ENCODE peak calls at places on chromosome 5, in eight cellular contexts. One of them, this sample, is unnamed.

GRCh38 chr5:97009212-97009898 is 73.5 kb downstream of the LNPEP start:
- DNase-seq in CD8-positive, alpha-beta T cell: no peak
- DNase-seq in fibroblast of gingiva: peak
- DNase-seq in caudate nucleus: no peak
- DNase-seq in activated naive CD8-positive, alpha-beta T cell treated with anti-CD3 and anti-CD28 coated beads, Interleukin-2, amount 50 U/mL, for 24 hours: no peak
- DNase-seq in activated T-helper 1 cell treated with Interleukin-2 at 50 U/mL for 16 hours: no peak
- DNase-seq in cardiac muscle cell: peak
- DNase-seq in choroid plexus epithelial cell: peak
- DNase-seq in this sample: no peak

GRCh38 chr5:147307170-147307569 is 72.3 kb downstream of the STK32A start:
- DNase-seq in CD8-positive, alpha-beta T cell: no peak
- DNase-seq in fibroblast of gingiva: peak
- DNase-seq in caudate nucleus: no peak
- DNase-seq in activated naive CD8-positive, alpha-beta T cell treated with anti-CD3 and anti-CD28 coated beads, Interleukin-2, amount 50 U/mL, for 24 hours: no peak
- DNase-seq in activated T-helper 1 cell treated with Interleukin-2 at 50 U/mL for 16 hours: no peak
- DNase-seq in cardiac muscle cell: no peak
- DNase-seq in choroid plexus epithelial cell: no peak
- DNase-seq in this sample: no peak

GRCh38 chr5:114898602-114899001 is 271.1 kb downstream of the TRIM36 start:
- DNase-seq in CD8-positive, alpha-beta T cell: no peak
- DNase-seq in fibroblast of gingiva: no peak
- DNase-seq in caudate nucleus: no peak
- DNase-seq in activated naive CD8-positive, alpha-beta T cell treated with anti-CD3 and anti-CD28 coated beads, Interleukin-2, amount 50 U/mL, for 24 hours: no peak
- DNase-seq in activated T-helper 1 cell treated with Interleukin-2 at 50 U/mL for 16 hours: no peak
- DNase-seq in cardiac muscle cell: no peak
- DNase-seq in choroid plexus epithelial cell: no peak
- DNase-seq in this sample: no peak

GRCh38 chr5:54229041-54229780 is 81.2 kb downstream of the ARL15 start:
- DNase-seq in CD8-positive, alpha-beta T cell: peak
- DNase-seq in fibroblast of gingiva: peak
- DNase-seq in caudate nucleus: peak
- DNase-seq in activated naive CD8-positive, alpha-beta T cell treated with anti-CD3 and anti-CD28 coated beads, Interleukin-2, amount 50 U/mL, for 24 hours: peak
- DNase-seq in activated T-helper 1 cell treated with Interleukin-2 at 50 U/mL for 16 hours: peak
- DNase-seq in cardiac muscle cell: peak
- DNase-seq in choroid plexus epithelial cell: peak
- DNase-seq in this sample: peak

GRCh38 chr5:106525438-106525837 is 1145.3 kb downstream of the EFNA5 start:
- DNase-seq in CD8-positive, alpha-beta T cell: no peak
- DNase-seq in fibroblast of gingiva: no peak
- DNase-seq in caudate nucleus: no peak
- DNase-seq in activated naive CD8-positive, alpha-beta T cell treated with anti-CD3 and anti-CD28 coated beads, Interleukin-2, amount 50 U/mL, for 24 hours: no peak
- DNase-seq in activated T-helper 1 cell treated with Interleukin-2 at 50 U/mL for 16 hours: no peak
- DNase-seq in cardiac muscle cell: no peak
- DNase-seq in choroid plexus epithelial cell: no peak
- DNase-seq in this sample: no peak

GRCh38 chr5:153480401-153480800 is 10.1 kb upstream of the GRIA1 start:
- DNase-seq in CD8-positive, alpha-beta T cell: no peak
- DNase-seq in fibroblast of gingiva: no peak
- DNase-seq in caudate nucleus: no peak
- DNase-seq in activated naive CD8-positive, alpha-beta T cell treated with anti-CD3 and anti-CD28 coated beads, Interleukin-2, amount 50 U/mL, for 24 hours: no peak
- DNase-seq in activated T-helper 1 cell treated with Interleukin-2 at 50 U/mL for 16 hours: no peak
- DNase-seq in cardiac muscle cell: no peak
- DNase-seq in choroid plexus epithelial cell: peak
- DNase-seq in this sample: no peak

GRCh38 chr5:122093415-122093814 is 15.4 kb upstream of the LOX start:
- DNase-seq in CD8-positive, alpha-beta T cell: no peak
- DNase-seq in fibroblast of gingiva: peak
- DNase-seq in caudate nucleus: no peak
- DNase-seq in activated naive CD8-positive, alpha-beta T cell treated with anti-CD3 and anti-CD28 coated beads, Interleukin-2, amount 50 U/mL, for 24 hours: no peak
- DNase-seq in activated T-helper 1 cell treated with Interleukin-2 at 50 U/mL for 16 hours: no peak
- DNase-seq in cardiac muscle cell: peak
- DNase-seq in choroid plexus epithelial cell: peak
- DNase-seq in this sample: no peak

GRCh38 chr5:143757116-143757515 is 54.8 kb upstream of the HMHB1 start:
- DNase-seq in CD8-positive, alpha-beta T cell: no peak
- DNase-seq in fibroblast of gingiva: peak
- DNase-seq in caudate nucleus: no peak
- DNase-seq in activated naive CD8-positive, alpha-beta T cell treated with anti-CD3 and anti-CD28 coated beads, Interleukin-2, amount 50 U/mL, for 24 hours: no peak
- DNase-seq in activated T-helper 1 cell treated with Interleukin-2 at 50 U/mL for 16 hours: no peak
- DNase-seq in cardiac muscle cell: no peak
- DNase-seq in choroid plexus epithelial cell: no peak
- DNase-seq in this sample: no peak

GRCh38 chr5:142929602-142930001 is 159.4 kb downstream of the ARHGAP26 start:
- DNase-seq in CD8-positive, alpha-beta T cell: peak
- DNase-seq in fibroblast of gingiva: no peak
- DNase-seq in caudate nucleus: no peak
- DNase-seq in activated naive CD8-positive, alpha-beta T cell treated with anti-CD3 and anti-CD28 coated beads, Interleukin-2, amount 50 U/mL, for 24 hours: peak
- DNase-seq in activated T-helper 1 cell treated with Interleukin-2 at 50 U/mL for 16 hours: no peak
- DNase-seq in cardiac muscle cell: no peak
- DNase-seq in choroid plexus epithelial cell: peak
- DNase-seq in this sample: no peak

GRCh38 chr5:33261305-33261704 is 179.5 kb upstream of the TARS1 start:
- DNase-seq in CD8-positive, alpha-beta T cell: no peak
- DNase-seq in fibroblast of gingiva: peak
- DNase-seq in caudate nucleus: no peak
- DNase-seq in activated naive CD8-positive, alpha-beta T cell treated with anti-CD3 and anti-CD28 coated beads, Interleukin-2, amount 50 U/mL, for 24 hours: no peak
- DNase-seq in activated T-helper 1 cell treated with Interleukin-2 at 50 U/mL for 16 hours: no peak
- DNase-seq in cardiac muscle cell: peak
- DNase-seq in choroid plexus epithelial cell: peak
- DNase-seq in this sample: no peak

GRCh38 chr5:78269088-78269703 is 25.3 kb downstream of the AP3B1 start:
- DNase-seq in CD8-positive, alpha-beta T cell: no peak
- DNase-seq in fibroblast of gingiva: no peak
- DNase-seq in caudate nucleus: no peak
- DNase-seq in activated naive CD8-positive, alpha-beta T cell treated with anti-CD3 and anti-CD28 coated beads, Interleukin-2, amount 50 U/mL, for 24 hours: no peak
- DNase-seq in activated T-helper 1 cell treated with Interleukin-2 at 50 U/mL for 16 hours: no peak
- DNase-seq in cardiac muscle cell: peak
- DNase-seq in choroid plexus epithelial cell: peak
- DNase-seq in this sample: no peak

GRCh38 chr5:155605898-155606297 is 592.3 kb downstream of the KIF4B start:
- DNase-seq in CD8-positive, alpha-beta T cell: no peak
- DNase-seq in fibroblast of gingiva: no peak
- DNase-seq in caudate nucleus: no peak
- DNase-seq in activated naive CD8-positive, alpha-beta T cell treated with anti-CD3 and anti-CD28 coated beads, Interleukin-2, amount 50 U/mL, for 24 hours: no peak
- DNase-seq in activated T-helper 1 cell treated with Interleukin-2 at 50 U/mL for 16 hours: no peak
- DNase-seq in cardiac muscle cell: no peak
- DNase-seq in choroid plexus epithelial cell: no peak
- DNase-seq in this sample: no peak

GRCh38 chr5:3999929-4000328 is 404.3 kb downstream of the IRX1 start:
- DNase-seq in CD8-positive, alpha-beta T cell: no peak
- DNase-seq in fibroblast of gingiva: no peak
- DNase-seq in caudate nucleus: no peak
- DNase-seq in activated naive CD8-positive, alpha-beta T cell treated with anti-CD3 and anti-CD28 coated beads, Interleukin-2, amount 50 U/mL, for 24 hours: no peak
- DNase-seq in activated T-helper 1 cell treated with Interleukin-2 at 50 U/mL for 16 hours: no peak
- DNase-seq in cardiac muscle cell: no peak
- DNase-seq in choroid plexus epithelial cell: no peak
- DNase-seq in this sample: no peak

GRCh38 chr5:56302027-56302426 is 68.9 kb upstream of the ANKRD55 start:
- DNase-seq in CD8-positive, alpha-beta T cell: no peak
- DNase-seq in fibroblast of gingiva: peak
- DNase-seq in caudate nucleus: no peak
- DNase-seq in activated naive CD8-positive, alpha-beta T cell treated with anti-CD3 and anti-CD28 coated beads, Interleukin-2, amount 50 U/mL, for 24 hours: no peak
- DNase-seq in activated T-helper 1 cell treated with Interleukin-2 at 50 U/mL for 16 hours: no peak
- DNase-seq in cardiac muscle cell: no peak
- DNase-seq in choroid plexus epithelial cell: no peak
- DNase-seq in this sample: no peak

GRCh38 chr5:61878471-61878870 is 427.5 kb upstream of the KIF2A start:
- DNase-seq in CD8-positive, alpha-beta T cell: no peak
- DNase-seq in fibroblast of gingiva: no peak
- DNase-seq in caudate nucleus: no peak
- DNase-seq in activated naive CD8-positive, alpha-beta T cell treated with anti-CD3 and anti-CD28 coated beads, Interleukin-2, amount 50 U/mL, for 24 hours: no peak
- DNase-seq in activated T-helper 1 cell treated with Interleukin-2 at 50 U/mL for 16 hours: no peak
- DNase-seq in cardiac muscle cell: no peak
- DNase-seq in choroid plexus epithelial cell: no peak
- DNase-seq in this sample: no peak

This sample was measured in B cell.